ENCODE peak calls at places on chromosomes 13 and 19, in four cellular contexts. U is fibroblast of lung, Y is K562, T is neural progenitor cell. X is an unnamed sample.

GRCh38 chr19:28018499-28018898 is 1194.5 kb downstream of the UQCRFS1 start:
- DNase-seq in U (no peak), Y (no peak), T (no peak), X (no peak)

GRCh38 chr13:49326222-49326917 is 78.6 kb downstream of the CDADC1 start:
- DNase-seq in U (no peak), Y (no peak), T (no peak), X (no peak)

GRCh38 chr13:43077446-43077845 is 54.1 kb downstream of the DNAJC15 start:
- DNase-seq in U (no peak), Y (no peak), T (peak), X (no peak)

GRCh38 chr13:100363351-100363750 is 225.2 kb downstream of the GGACT start:
- DNase-seq in U (peak), Y (no peak), T (no peak), X (no peak)

GRCh38 chr19:35114656-35115537 is 726 bp upstream of the FXYD3 start:
- DNase-seq in U (peak), Y (peak), T (peak), X (peak)

GRCh38 chr19:3029070-3029923 is at the start of gene TLE2:
- DNase-seq in U (no peak), Y (no peak), T (peak), X (no peak)

GRCh38 chr13:49213539-49213938 is 6.6 kb upstream of the MLNR start:
- DNase-seq in U (no peak), Y (no peak), T (no peak), X (no peak)

GRCh38 chr19:4831351-4832340 is at the start of gene TICAM1:
- DNase-seq in U (peak), Y (peak), T (no peak), X (peak)

GRCh38 chr19:35983177-35983576 is 11.8 kb upstream of the SDHAF1 start:
- DNase-seq in U (no peak), Y (no peak), T (no peak), X (no peak)

GRCh38 chr19:3434630-3435553 is 45.4 kb downstream of the SMIM24 start:
- DNase-seq in U (peak), Y (peak), T (peak), X (peak)

GRCh38 chr13:38735655-38736440 is 49.0 kb downstream of the FREM2 start:
- DNase-seq in U (no peak), Y (no peak), T (no peak), X (no peak)

GRCh38 chr13:60969659-60970058 is 446.0 kb downstream of the PCDH20 start:
- DNase-seq in U (no peak), Y (no peak), T (no peak), X (no peak)

GRCh38 chr13:79271616-79272015 is 134.4 kb downstream of the RBM26 start:
- DNase-seq in U (no peak), Y (no peak), T (peak), X (no peak)

GRCh38 chr13:20160346-20161274 is at the start of gene GJA3:
- DNase-seq in U (peak), Y (peak), T (peak), X (peak)

GRCh38 chr19:54654447-54655321 is 8.1 kb upstream of the LILRB4 start:
- DNase-seq in U (no peak), Y (peak), T (no peak), X (peak)

GRCh38 chr13:32107474-32107873 is 75.9 kb downstream of the FRY start:
- DNase-seq in U (no peak), Y (no peak), T (no peak), X (no peak)

GRCh38 chr13:24168392-24168750 is 7.9 kb downstream of the SPATA13 start:
- DNase-seq in U (no peak), Y (no peak), T (peak), X (no peak)

GRCh38 chr19:54433697-54434096 is 15.3 kb upstream of the LENG8 start:
- DNase-seq in U (no peak), Y (no peak), T (no peak), X (no peak)

GRCh38 chr19:38506723-38507550 is 73.4 kb downstream of the RYR1 start:
- DNase-seq in U (no peak), Y (peak), T (peak), X (peak)

GRCh38 chr13:101323601-101324000 is 92.7 kb downstream of the NALCN start:
- DNase-seq in U (no peak), Y (no peak), T (no peak), X (no peak)

GRCh38 chr19:49894879-49895565 is 1.7 kb downstream of the IL4I1 start:
- DNase-seq in U (no peak), Y (no peak), T (no peak), X (no peak)

GRCh38 chr19:38892841-38893240 is 6.6 kb downstream of the SIRT2 start:
- DNase-seq in U (no peak), Y (no peak), T (no peak), X (no peak)

GRCh38 chr19:53517114-53517741 is 20.7 kb upstream of the ZNF331 start:
- DNase-seq in U (no peak), Y (peak), T (no peak), X (no peak)

GRCh38 chr19:31185261-31185660 is 164.0 kb downstream of the TSHZ3 start:
- DNase-seq in U (no peak), Y (no peak), T (peak), X (no peak)

GRCh38 chr19:31270897-31271568 is 78.2 kb downstream of the TSHZ3 start:
- DNase-seq in U (peak), Y (no peak), T (no peak), X (no peak)

GRCh38 chr13:111123649-111124048 is 8.5 kb downstream of the ARHGEF7 start:
- DNase-seq in U (no peak), Y (no peak), T (no peak), X (no peak)

GRCh38 chr13:109400192-109400591 is 386.2 kb downstream of the IRS2 start:
- DNase-seq in U (no peak), Y (no peak), T (no peak), X (no peak)

GRCh38 chr19:6476155-6476895 is 5.3 kb downstream of the DENND1C start:
- DNase-seq in U (peak), Y (peak), T (peak), X (peak)

GRCh38 chr19:51366999-51367564 is 894 bp upstream of the ETFB start:
- DNase-seq in U (no peak), Y (no peak), T (no peak), X (peak)

GRCh38 chr13:80313668-80314278 is 27.2 kb downstream of the SPRY2 start:
- DNase-seq in U (peak), Y (no peak), T (no peak), X (no peak)

GRCh38 chr13:45341799-45342584 is 1.0 kb upstream of the TPT1 start:
- DNase-seq in U (peak), Y (peak), T (no peak), X (no peak)

GRCh38 chr13:21005193-21005592 is 56.2 kb downstream of the LATS2 start:
- DNase-seq in U (no peak), Y (no peak), T (no peak), X (no peak)

GRCh38 chr19:33868076-33868735 is 71.5 kb downstream of the KCTD15 start:
- DNase-seq in U (peak), Y (no peak), T (no peak), X (no peak)

DNA sequence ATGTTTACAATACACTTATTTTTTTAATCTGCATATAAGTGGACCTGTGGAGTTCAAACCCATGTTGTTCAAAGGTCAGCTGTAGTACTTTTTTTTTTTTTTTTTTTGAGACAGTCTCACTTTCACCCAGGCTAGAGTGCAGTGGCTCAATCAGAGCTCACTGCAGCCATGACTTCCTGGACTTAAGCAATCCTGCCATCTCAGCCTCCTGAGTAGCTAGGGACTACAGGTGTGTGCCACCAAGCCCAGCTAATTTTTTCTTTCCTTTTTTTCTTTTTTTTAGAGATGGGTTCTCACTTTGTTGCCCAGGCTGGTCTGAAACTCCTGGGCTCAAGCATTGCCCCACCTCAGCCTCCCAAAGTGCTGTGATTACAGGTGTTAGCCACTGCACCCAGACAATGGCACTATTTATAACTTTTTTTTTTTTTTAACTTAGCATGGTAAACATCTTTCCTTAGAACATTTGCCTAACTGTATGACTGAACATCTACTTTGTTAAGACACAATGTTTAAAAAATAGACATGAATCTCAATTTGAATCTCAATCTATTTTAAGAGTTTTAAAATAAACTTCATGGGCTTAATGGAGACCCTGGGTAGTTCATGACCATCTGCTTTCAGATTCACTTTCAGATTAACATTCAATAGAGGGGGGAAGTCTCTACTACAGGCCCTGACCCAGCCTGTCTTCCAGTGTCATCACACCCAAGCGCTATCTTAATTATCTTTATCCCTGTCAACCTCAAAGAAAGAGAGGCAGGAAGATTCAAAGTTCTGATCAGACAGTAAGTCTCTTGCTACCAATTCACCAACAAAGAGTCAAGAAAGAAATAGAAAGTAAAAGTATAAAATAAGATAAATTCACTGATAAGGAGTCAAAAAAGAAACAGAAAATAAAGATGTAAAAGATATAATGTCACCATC is 97.7 kb upstream of the DOCK9 start:
- DNase-seq in U (no peak), Y (no peak), T (no peak), X (peak)
- H3K27ac ChIP-seq in U (no peak), Y (no peak), T (no peak), X (peak)

GRCh38 chr13:30135868-30136267 is 171.5 kb downstream of the KATNAL1 start:
- DNase-seq in U (no peak), Y (no peak), T (no peak), X (no peak)
- H3K4me2 ChIP-seq in U (no peak), Y (no peak), T (no peak), X (no peak)

DNA sequence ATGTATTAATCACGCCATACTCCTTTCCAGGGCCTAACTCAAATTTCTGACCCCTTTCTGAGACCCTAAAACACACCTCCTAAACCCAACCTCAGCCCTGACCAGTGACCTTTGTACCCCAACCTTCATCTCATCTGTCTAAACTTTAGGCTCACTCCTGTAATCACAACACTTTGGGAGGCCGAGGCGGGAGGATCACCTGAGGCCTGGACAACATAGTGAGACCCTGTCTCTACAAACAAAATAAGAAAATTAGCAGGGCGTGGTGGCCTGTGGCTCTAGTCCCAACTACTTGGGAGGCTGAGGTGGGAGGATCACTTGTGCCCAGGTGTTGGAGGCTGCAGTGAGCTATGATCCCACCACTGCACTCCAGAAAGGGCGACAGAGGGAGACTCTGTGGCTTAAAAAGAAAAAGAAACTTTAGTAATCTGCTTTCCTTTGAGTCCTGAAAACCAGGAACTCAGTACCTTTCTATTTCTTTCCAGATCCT is 4.7 kb downstream of the RTN2 start:
- DNase-seq in U (no peak), Y (no peak), T (no peak), X (no peak)
- TF ChIP-seq CTCF in U (no peak), Y (no peak), T (no peak), X (no peak)

GRCh38 chr19:19366691-19367396 is 38.6 kb upstream of the GATAD2A start:
- DNase-seq in U (peak), Y (peak), T (peak), X (peak)

GRCh38 chr19:19371056-19371455 is 34.4 kb upstream of the GATAD2A start:
- DNase-seq in U (no peak), Y (no peak), T (no peak), X (no peak)

GRCh38 chr19:19368087-19368486 is 37.4 kb upstream of the GATAD2A start:
- DNase-seq in U (no peak), Y (no peak), T (no peak), X (no peak)

DNA sequence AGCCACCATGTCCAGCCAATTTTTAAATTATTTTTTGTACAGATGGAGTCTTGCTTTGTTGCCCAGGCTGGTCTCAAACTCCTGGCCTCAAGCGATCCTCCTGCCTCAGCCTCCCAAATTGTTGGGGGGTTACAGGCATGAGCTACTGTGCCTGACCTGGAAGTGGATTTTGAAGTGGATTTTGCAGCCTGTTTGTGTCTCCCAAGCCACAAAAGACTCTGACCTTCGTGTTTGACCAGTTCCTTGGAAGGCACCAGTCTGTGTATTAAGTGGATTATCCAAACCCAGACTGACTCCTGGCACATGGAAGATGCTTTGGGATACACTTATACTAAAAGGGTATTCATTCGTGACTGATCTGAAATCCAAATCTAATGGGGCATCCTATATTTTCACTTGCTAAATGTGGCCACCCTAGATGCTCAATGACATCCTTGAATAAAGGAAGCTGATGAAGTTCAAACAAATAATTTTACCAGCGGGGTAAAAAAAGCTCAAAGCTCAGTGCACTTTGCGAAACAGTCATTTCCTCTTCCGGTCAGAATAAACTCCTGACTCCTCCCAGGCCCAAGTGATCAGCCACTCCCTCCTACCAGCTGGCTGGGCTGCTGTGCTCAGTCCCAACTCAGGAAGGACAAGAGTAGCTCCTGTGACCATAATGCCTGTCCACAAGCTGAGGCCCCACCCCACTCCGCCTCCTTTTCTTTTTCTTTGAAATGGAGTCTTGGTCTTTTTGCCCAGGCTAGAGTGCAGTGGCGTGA is 32.6 kb upstream of the GATAD2A start:
- DNase-seq in U (peak), Y (peak), T (no peak), X (no peak)
- H3K27ac ChIP-seq in U (no peak), Y (peak), T (no peak), X (no peak)

GRCh38 chr13:33257786-33258185 is 27.8 kb downstream of the STARD13 start:
- DNase-seq in U (no peak), Y (no peak), T (no peak), X (no peak)
- H3K4me2 ChIP-seq in U (no peak), Y (no peak), T (no peak), X (no peak)

DNA sequence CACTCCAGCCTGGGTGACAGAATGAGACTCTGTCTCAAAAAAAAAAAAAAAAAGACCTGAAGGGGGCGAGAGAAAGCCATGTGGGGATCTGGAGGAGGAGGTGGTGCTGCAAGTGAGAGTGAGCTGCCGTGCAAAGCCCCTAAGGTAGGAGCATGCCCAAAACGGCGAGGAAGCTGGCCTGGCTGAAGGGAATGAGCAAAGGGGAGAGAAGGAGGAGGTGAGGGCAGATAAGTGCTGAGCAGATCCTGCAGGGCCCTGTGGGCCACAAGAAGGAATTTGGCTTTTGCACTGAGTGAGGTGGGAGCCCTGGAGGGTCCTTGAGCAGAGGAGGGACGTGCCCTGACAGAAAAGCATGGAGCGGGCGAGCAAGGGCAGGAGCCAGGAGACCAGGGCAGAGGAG is 19.4 kb upstream of the ADGRE5 start:
- DNase-seq in U (no peak), Y (peak), T (peak), X (no peak)
- TF ChIP-seq CTCF in U (no peak), Y (peak), T (peak), X (peak)

DNA sequence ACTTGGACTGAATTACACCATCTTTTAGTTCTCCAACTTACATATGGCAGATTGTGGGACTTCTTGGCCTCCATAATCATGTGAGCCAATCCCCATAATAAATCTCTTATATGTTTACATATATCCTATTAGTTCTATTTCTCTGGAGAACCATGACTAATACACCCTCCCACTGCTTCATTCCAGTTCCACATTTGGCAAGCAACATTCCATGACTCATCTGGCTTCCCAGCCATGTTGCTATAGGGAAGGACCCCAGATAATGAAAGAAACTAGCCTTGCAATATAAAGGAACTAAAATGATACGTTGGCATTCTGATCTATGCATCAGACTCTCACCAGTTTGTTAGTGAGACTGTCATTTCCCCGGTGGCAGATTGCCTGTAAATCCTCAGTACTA is 10.9 kb upstream of the ACOD1 start:
- DNase-seq in U (peak), Y (no peak), T (no peak), X (no peak)
- H3K27ac ChIP-seq in U (peak), Y (no peak), T (no peak), X (no peak)